ENCODE peak calls at places on chromosome 19, in seven cellular contexts. K, S, D, Z, A, G and J are unnamed samples. For H3K4me1, the result is how much of the 10 kb centered on the place peaks cover.

GRCh38 chr19:1068111-1069001 is 1.4 kb downstream of the ARHGAP45 start:
- DNase-seq in K (no peak), S (peak), D (no peak), Z (no peak), A (no peak), G (peak), J (peak)

GRCh38 chr19:47523473-47523872 is 8.6 kb upstream of the NAPA start:
- DNase-seq in K (no peak), S (no peak), D (no peak), Z (no peak), A (no peak), G (no peak), J (no peak)

GRCh38 chr19:40831502-40832430 is 18.5 kb downstream of the CYP2A6 start:
- DNase-seq in K (no peak), S (no peak), D (peak), Z (no peak), A (no peak), G (no peak), J (no peak)

GRCh38 chr19:11418518-11419506 is at the start of gene RGL3:
- DNase-seq in K (no peak), S (no peak), D (peak), Z (no peak), A (no peak), G (peak), J (peak)

GRCh38 chr19:10270180-10270615 is 722 bp upstream of the ICAM1 start:
- DNase-seq in K (no peak), S (peak), D (peak), Z (peak), A (peak), G (peak), J (peak)

GRCh38 chr19:33517922-33518321 is 3.7 kb downstream of the PEPD start:
- DNase-seq in K (no peak), S (no peak), D (no peak), Z (no peak), A (no peak), G (no peak), J (no peak)

GRCh38 chr19:55442372-55443044 is 592 bp downstream of the SHISA7 start:
- DNase-seq in K (no peak), S (no peak), D (no peak), Z (no peak), A (no peak), G (no peak), J (no peak)

GRCh38 chr19:41367848-41368301 is 3.9 kb upstream of the B9D2 start:
- DNase-seq in K (no peak), S (no peak), D (peak), Z (no peak), A (no peak), G (no peak), J (no peak)

GRCh38 chr19:14052470-14052869 is 9.4 kb downstream of the PALM3 start:
- DNase-seq in K (no peak), S (no peak), D (no peak), Z (no peak), A (no peak), G (no peak), J (no peak)

GRCh38 chr19:47497073-47497766 is 13.2 kb upstream of the KPTN start:
- DNase-seq in K (no peak), S (no peak), D (no peak), Z (no peak), A (no peak), G (no peak), J (peak)

GRCh38 chr19:34075661-34076091 is 96.6 kb upstream of the LSM14A start:
- DNase-seq in K (no peak), S (no peak), D (peak), Z (no peak), A (no peak), G (no peak), J (no peak)

GRCh38 chr19:8513687-8514504 is at the start of gene ZNF414:
- DNase-seq in K (peak), S (peak), D (peak), Z (peak), A (peak), G (peak), J (peak)

GRCh38 chr19:40811478-40812341 is 12.7 kb downstream of the EGLN2 start:
- DNase-seq in K (no peak), S (no peak), D (no peak), Z (no peak), A (no peak), G (no peak), J (peak)

GRCh38 chr19:658916-659839 is 3.8 kb downstream of the RNF126 start:
- DNase-seq in K (no peak), S (peak), D (peak), Z (no peak), A (peak), G (no peak), J (peak)

GRCh38 chr19:55609326-55609725 is 3.9 kb downstream of the ZNF865 start:
- DNase-seq in K (no peak), S (no peak), D (no peak), Z (no peak), A (no peak), G (no peak), J (no peak)

GRCh38 chr19:46998445-46999142 is 21.0 kb upstream of the NPAS1 start:
- DNase-seq in K (no peak), S (no peak), D (no peak), Z (no peak), A (no peak), G (no peak), J (no peak)

GRCh38 chr19:5585461-5586299 is 17.9 kb upstream of the TINCR start:
- DNase-seq in K (peak), S (peak), D (no peak), Z (peak), A (peak), G (peak), J (peak)

GRCh38 chr19:12544401-12544876 is 6.8 kb downstream of the ZNF564 start:
- DNase-seq in K (no peak), S (no peak), D (peak), Z (no peak), A (no peak), G (no peak), J (no peak)

GRCh38 chr19:2261438-2262172 is 5.4 kb upstream of the JSRP1 start:
- DNase-seq in K (peak), S (no peak), D (peak), Z (no peak), A (no peak), G (no peak), J (peak)

GRCh38 chr19:7781157-7781556 is 18.1 kb downstream of the CLEC4M start:
- DNase-seq in K (no peak), S (no peak), D (no peak), Z (no peak), A (no peak), G (no peak), J (no peak)

GRCh38 chr19:33407140-33407551 is 33.6 kb downstream of the CEBPG start:
- DNase-seq in K (no peak), S (no peak), D (no peak), Z (no peak), A (no peak), G (no peak), J (peak)

GRCh38 chr19:19146865-19147264 is 8.6 kb upstream of the TMEM161A start:
- DNase-seq in K (no peak), S (no peak), D (no peak), Z (no peak), A (no peak), G (no peak), J (no peak)

GRCh38 chr19:50646074-50646807 is 3.0 kb upstream of the C19orf81 start:
- DNase-seq in K (peak), S (no peak), D (peak), Z (no peak), A (no peak), G (no peak), J (no peak)

GRCh38 chr19:51702754-51703654 is 9.9 kb downstream of the SPACA6 start:
- DNase-seq in K (no peak), S (peak), D (peak), Z (peak), A (no peak), G (peak), J (no peak)

GRCh38 chr19:37936166-37936565 is 29.2 kb downstream of the SIPA1L3 start:
- DNase-seq in K (no peak), S (no peak), D (no peak), Z (no peak), A (no peak), G (no peak), J (no peak)
- H3K4me1 ChIP-seq in K (under half), S (under half), D (under half), Z (under half), A (under half), G (under half), J (under half)

GRCh38 chr19:3976495-3977241 is 5.8 kb upstream of the DAPK3 start:
- DNase-seq in K (no peak), S (no peak), D (peak), Z (no peak), A (no peak), G (no peak), J (peak)
- H3K27ac ChIP-seq in K (no peak), S (no peak), D (peak), Z (no peak), A (no peak), G (no peak), J (no peak)

GRCh38 chr19:15401397-15401710 is 17.4 kb downstream of the AKAP8L start:
- DNase-seq in K (no peak), S (no peak), D (no peak), Z (no peak), A (no peak), G (no peak), J (no peak)

GRCh38 chr19:15403151-15403531 is 15.6 kb downstream of the AKAP8L start:
- DNase-seq in K (no peak), S (no peak), D (no peak), Z (no peak), A (no peak), G (no peak), J (no peak)

GRCh38 chr19:15402411-15403150 is 16.2 kb downstream of the AKAP8L start:
- DNase-seq in K (no peak), S (no peak), D (no peak), Z (no peak), A (no peak), G (no peak), J (peak)

GRCh38 chr19:15404097-15404779 is 14.6 kb downstream of the AKAP8L start:
- DNase-seq in K (no peak), S (no peak), D (no peak), Z (no peak), A (no peak), G (no peak), J (no peak)

GRCh38 chr19:15404780-15405211 is 14.0 kb downstream of the AKAP8L start:
- DNase-seq in K (no peak), S (no peak), D (no peak), Z (no peak), A (no peak), G (no peak), J (no peak)
- H3K4me1 ChIP-seq in K (under half), S (under half), D (under half), Z (under half), A (under half), G (under half), J (half or more)

GRCh38 chr19:4086336-4086953 is 19.7 kb upstream of the ZBTB7A start:
- DNase-seq in K (no peak), S (no peak), D (no peak), Z (no peak), A (no peak), G (peak), J (no peak)

GRCh38 chr19:4089946-4090345 is 23.2 kb upstream of the ZBTB7A start:
- DNase-seq in K (no peak), S (no peak), D (no peak), Z (no peak), A (no peak), G (peak), J (no peak)

GRCh38 chr19:4088975-4089374 is 22.3 kb upstream of the ZBTB7A start:
- DNase-seq in K (no peak), S (peak), D (no peak), Z (no peak), A (peak), G (no peak), J (no peak)

GRCh38 chr19:4089400-4089908 is 22.8 kb upstream of the ZBTB7A start:
- DNase-seq in K (no peak), S (peak), D (no peak), Z (no peak), A (peak), G (peak), J (no peak)

DNA sequence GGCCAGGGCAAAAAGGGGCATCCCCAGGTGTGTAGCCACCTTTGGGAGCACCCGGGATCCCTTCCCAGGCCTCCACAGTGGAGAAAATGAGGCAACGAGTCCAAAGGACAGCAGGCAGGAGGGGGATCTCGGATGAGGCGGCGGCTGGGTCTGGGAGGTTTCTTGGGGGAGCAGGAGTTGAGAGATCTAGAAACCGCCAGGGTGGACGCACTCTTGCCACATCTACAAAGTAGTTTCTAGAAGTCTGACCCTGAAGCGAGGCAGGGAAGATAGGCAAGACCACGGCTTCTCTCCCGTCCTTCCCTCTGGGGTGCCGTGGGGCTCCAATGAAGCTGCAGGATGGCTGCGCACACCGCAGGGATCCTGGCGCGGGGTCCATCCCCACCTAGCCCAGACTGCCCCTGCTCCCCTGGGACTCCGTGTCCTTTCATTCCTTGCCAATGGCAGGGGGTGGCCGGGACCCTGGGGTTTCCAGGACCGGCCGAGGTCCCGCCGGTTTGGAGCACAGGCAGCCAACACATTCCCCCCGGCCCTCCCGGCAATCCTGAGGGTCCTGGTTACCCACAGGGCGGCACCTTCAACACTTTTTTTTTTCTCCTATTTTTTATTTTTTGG is 21.5 kb upstream of the ZBTB7A start:
- DNase-seq in K (no peak), S (no peak), D (no peak), Z (no peak), A (no peak), G (no peak), J (peak)
- H3K27ac ChIP-seq in K (no peak), S (no peak), D (no peak), Z (no peak), A (peak), G (no peak), J (peak)

GRCh38 chr19:45249261-45250033 is 1.6 kb upstream of the MARK4 start:
- DNase-seq in K (no peak), S (no peak), D (peak), Z (no peak), A (no peak), G (no peak), J (no peak)
- H3K4me1 ChIP-seq in K (under half), S (under half), D (under half), Z (under half), A (under half), G (under half), J (under half)